ENCODE peak calls at places on chromosomes 12 and 14, in six cellular contexts. T, V, D, Q, A and M are unnamed samples.

GRCh38 chr12:89943461-89943860 is 234.8 kb upstream of the ATP2B1 start:
- DNase-seq in T (no peak), V (no peak), D (no peak), Q (no peak), A (no peak), M (peak)

GRCh38 chr14:59964251-59965007 is 44.5 kb downstream of the LRRC9 start:
- DNase-seq in T (peak), V (no peak), D (peak), Q (no peak), A (no peak), M (peak)

GRCh38 chr14:88798161-88798560 is 5.4 kb upstream of the EML5 start:
- DNase-seq in T (no peak), V (no peak), D (no peak), Q (no peak), A (no peak), M (no peak)

GRCh38 chr14:24392327-24393098 is 6.3 kb upstream of the NYNRIN start:
- DNase-seq in T (peak), V (no peak), D (peak), Q (no peak), A (peak), M (peak)

GRCh38 chr12:124913474-124914391 is 717 bp downstream of the UBC start:
- DNase-seq in T (peak), V (no peak), D (peak), Q (no peak), A (peak), M (no peak)

GRCh38 chr14:84084056-84084590 is 1445.8 kb upstream of the FLRT2 start:
- DNase-seq in T (no peak), V (no peak), D (peak), Q (no peak), A (no peak), M (no peak)

GRCh38 chr12:109932878-109933503 is 32.9 kb downstream of the TCHP start:
- DNase-seq in T (no peak), V (no peak), D (no peak), Q (no peak), A (no peak), M (no peak)

GRCh38 chr12:130142736-130143135 is 19.5 kb upstream of the FZD10 start:
- DNase-seq in T (no peak), V (no peak), D (no peak), Q (no peak), A (no peak), M (no peak)

GRCh38 chr14:34364201-34364600 is 97.8 kb downstream of the SPTSSA start:
- DNase-seq in T (no peak), V (no peak), D (no peak), Q (no peak), A (no peak), M (no peak)

GRCh38 chr12:74043343-74043742 is 494.3 kb upstream of the ATXN7L3B start:
- DNase-seq in T (no peak), V (no peak), D (peak), Q (no peak), A (peak), M (peak)

GRCh38 chr14:47619397-47619796 is 56.0 kb downstream of the MDGA2 start:
- DNase-seq in T (no peak), V (no peak), D (no peak), Q (no peak), A (peak), M (no peak)

GRCh38 chr14:93986972-93987371 is 10.1 kb upstream of the CCDC197 start:
- DNase-seq in T (no peak), V (no peak), D (no peak), Q (no peak), A (no peak), M (no peak)

GRCh38 chr14:89121961-89122675 is 294.9 kb downstream of the FOXN3 start:
- DNase-seq in T (no peak), V (peak), D (peak), Q (no peak), A (no peak), M (no peak)

GRCh38 chr14:23058654-23059504 is 1.6 kb upstream of the CDH24 start:
- DNase-seq in T (no peak), V (no peak), D (no peak), Q (no peak), A (no peak), M (no peak)

GRCh38 chr12:101803978-101804377 is 26.8 kb downstream of the GNPTAB start:
- DNase-seq in T (no peak), V (no peak), D (no peak), Q (no peak), A (no peak), M (no peak)

GRCh38 chr12:25377475-25378179 is 126.9 kb upstream of the KRAS start:
- DNase-seq in T (peak), V (no peak), D (peak), Q (no peak), A (no peak), M (peak)

GRCh38 chr14:83975435-83976222 is 1554.3 kb upstream of the FLRT2 start:
- DNase-seq in T (peak), V (no peak), D (peak), Q (no peak), A (no peak), M (peak)

GRCh38 chr14:90344285-90344684 is 12.5 kb upstream of the NRDE2 start:
- DNase-seq in T (no peak), V (no peak), D (peak), Q (no peak), A (peak), M (no peak)

GRCh38 chr12:121579981-121580868 is 598 bp downstream of the KDM2B start:
- DNase-seq in T (peak), V (peak), D (peak), Q (peak), A (peak), M (peak)

GRCh38 chr12:96902076-96902475 is 5.0 kb upstream of the NEDD1 start:
- DNase-seq in T (no peak), V (no peak), D (no peak), Q (no peak), A (no peak), M (no peak)

GRCh38 chr14:61671086-61671485 is 24.2 kb upstream of the HIF1A start:
- DNase-seq in T (no peak), V (no peak), D (no peak), Q (no peak), A (no peak), M (no peak)

GRCh38 chr12:124420972-124421674 is 126.2 kb downstream of the RFLNA start:
- DNase-seq in T (no peak), V (no peak), D (no peak), Q (no peak), A (peak), M (peak)

GRCh38 chr12:89251326-89252237 is 100.7 kb downstream of the DUSP6 start:
- DNase-seq in T (no peak), V (no peak), D (no peak), Q (no peak), A (no peak), M (peak)

GRCh38 chr14:103196716-103197115 is 73.5 kb downstream of the TNFAIP2 start:
- DNase-seq in T (no peak), V (no peak), D (no peak), Q (no peak), A (no peak), M (no peak)

GRCh38 chr12:52918784-52919183 is 13.9 kb upstream of the KRT8 start:
- DNase-seq in T (no peak), V (no peak), D (no peak), Q (no peak), A (no peak), M (no peak)

GRCh38 chr12:108129017-108129812 is at the start of gene WSCD2:
- DNase-seq in T (no peak), V (peak), D (peak), Q (peak), A (peak), M (peak)

GRCh38 chr14:22432348-22432976 is 156.6 kb downstream of the DAD1 start:
- DNase-seq in T (peak), V (no peak), D (no peak), Q (no peak), A (no peak), M (peak)

GRCh38 chr12:94010307-94010706 is 138.1 kb upstream of the PLXNC1 start:
- DNase-seq in T (no peak), V (no peak), D (peak), Q (peak), A (no peak), M (no peak)

GRCh38 chr12:104718581-104718980 is 239.5 kb downstream of the SLC41A2 start:
- DNase-seq in T (peak), V (no peak), D (no peak), Q (no peak), A (no peak), M (no peak)

GRCh38 chr12:52025301-52026172 is 18.8 kb downstream of the TAMALIN start:
- DNase-seq in T (peak), V (peak), D (peak), Q (no peak), A (peak), M (peak)

GRCh38 chr14:65949711-65950516 is 536.3 kb upstream of the CCDC196 start:
- DNase-seq in T (peak), V (no peak), D (peak), Q (no peak), A (no peak), M (no peak)

GRCh38 chr14:77113644-77114043 is 15.6 kb downstream of the CIPC start:
- DNase-seq in T (no peak), V (no peak), D (no peak), Q (no peak), A (no peak), M (no peak)

DNA sequence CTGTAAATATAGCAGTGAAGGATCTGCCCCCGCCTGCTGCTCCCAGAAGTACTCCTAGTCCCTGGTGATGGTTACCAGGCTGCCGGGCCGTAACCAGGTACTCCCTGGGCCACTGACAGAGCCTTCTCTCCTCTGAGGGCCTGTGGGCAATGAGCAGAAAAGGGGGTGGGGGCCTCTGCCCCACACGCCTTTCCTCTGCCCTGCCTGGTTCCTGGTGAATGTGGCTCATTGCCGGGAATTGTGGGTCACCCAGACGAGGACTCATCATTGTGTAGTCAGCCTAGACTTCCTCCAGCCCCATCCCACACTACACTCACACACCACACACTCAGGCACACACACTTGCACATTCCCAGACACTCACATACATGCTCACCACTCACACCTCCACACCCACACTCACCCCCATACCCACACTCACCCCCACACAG is 35.7 kb upstream of the ACTN1 start:
- DNase-seq in T (peak), V (no peak), D (no peak), Q (no peak), A (no peak), M (peak)
- H2AK5ac ChIP-seq in T (peak), V (no peak), D (no peak), Q (peak), A (no peak), M (no peak)

DNA sequence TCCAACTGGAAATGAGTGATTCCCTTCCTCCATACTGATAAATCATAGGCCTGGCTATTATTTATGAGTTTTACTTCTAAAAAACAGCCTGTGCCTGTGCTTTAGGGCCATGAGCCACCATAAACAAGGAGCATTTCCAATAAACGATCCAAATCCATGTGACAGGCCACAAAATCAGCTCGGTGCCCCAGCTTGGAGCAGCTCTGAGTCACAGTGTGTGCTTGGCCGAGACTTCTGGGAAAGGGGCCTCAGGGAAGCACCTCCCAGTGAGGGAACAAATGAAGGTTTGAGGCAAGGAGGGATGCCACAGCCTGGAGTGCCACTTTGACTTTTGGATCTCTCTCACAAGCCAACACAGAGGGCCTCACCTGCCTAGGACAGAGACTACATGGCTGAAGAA is 190.4 kb downstream of the NTF3 start:
- DNase-seq in T (no peak), V (no peak), D (no peak), Q (no peak), A (no peak), M (no peak)
- H3K4ac ChIP-seq in T (no peak), V (no peak), D (no peak), Q (no peak), A (no peak), M (no peak)

GRCh38 chr12:76470028-76470939 is 89.3 kb downstream of the OSBPL8 start:
- DNase-seq in T (peak), V (no peak), D (peak), Q (no peak), A (peak), M (peak)
- H3K4me3 ChIP-seq in T (no peak), V (no peak), D (no peak), Q (no peak), A (no peak), M (no peak)

GRCh38 chr14:54653764-54654469 is 87.0 kb downstream of the SAMD4A start:
- DNase-seq in T (peak), V (no peak), D (peak), Q (no peak), A (peak), M (peak)

GRCh38 chr14:54654600-54654999 is 87.7 kb downstream of the SAMD4A start:
- DNase-seq in T (no peak), V (no peak), D (no peak), Q (no peak), A (no peak), M (peak)

GRCh38 chr14:54651649-54652048 is 84.7 kb downstream of the SAMD4A start:
- DNase-seq in T (no peak), V (no peak), D (no peak), Q (no peak), A (peak), M (no peak)

GRCh38 chr14:54652188-54652889 is 85.4 kb downstream of the SAMD4A start:
- DNase-seq in T (peak), V (peak), D (peak), Q (peak), A (peak), M (peak)

GRCh38 chr14:54652890-54653201 is 85.9 kb downstream of the SAMD4A start:
- DNase-seq in T (no peak), V (no peak), D (peak), Q (no peak), A (no peak), M (no peak)
- H2AK5ac ChIP-seq in T (peak), V (no peak), D (no peak), Q (peak), A (peak), M (peak)

DNA sequence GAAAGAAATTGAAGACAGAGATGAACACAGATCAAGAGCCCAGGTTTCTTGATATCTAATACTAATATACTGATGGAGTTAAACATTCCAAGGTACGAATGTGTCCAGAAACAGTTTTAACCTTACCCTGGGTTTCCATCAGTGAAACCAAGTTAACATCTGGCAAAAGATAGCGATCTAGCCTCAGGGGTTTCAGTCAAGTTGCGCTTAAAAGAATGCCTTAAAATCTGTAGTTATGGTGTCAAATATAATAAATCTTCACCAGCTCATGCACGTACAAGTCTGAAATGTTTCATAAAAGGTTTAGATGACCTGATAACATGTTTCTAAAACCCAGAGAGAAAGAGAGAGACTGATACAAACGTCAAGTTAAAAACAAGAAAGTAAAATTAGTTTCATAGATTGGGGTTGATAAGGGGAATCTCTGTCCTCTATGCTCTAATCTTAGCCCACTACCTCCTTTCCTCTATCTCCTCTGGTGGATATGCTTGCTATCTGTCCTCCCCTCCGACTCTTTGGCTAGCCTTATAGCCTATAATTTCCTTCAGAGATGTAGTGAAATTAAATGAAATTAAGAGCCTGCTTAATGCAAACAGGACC is 18.6 kb upstream of the FOS start:
- DNase-seq in T (no peak), V (no peak), D (no peak), Q (no peak), A (peak), M (peak)
- H3K4ac ChIP-seq in T (no peak), V (no peak), D (no peak), Q (no peak), A (no peak), M (no peak)